ENCODE peak calls at places on chromosome X, in seven cellular contexts. H is HL-60; P is GDM1; W is stimulated activated CD8-positive, alpha-beta memory T cell treated with anti-CD3 and anti-CD28 coated beads, Interleukin-12 subunit alpha, Interleukin-12 subunit beta, amount 100 ng/mL, for 4 hours; G is Daoy; K is endothelial cell; M is stimulated activated CD4-positive, alpha-beta T cell treated with anti-CD3 and anti-CD28 coated beads, TNF-alpha, amount 100 ng/mL, for 24 hours. U is an unnamed sample.

GRCh38 chrX:30643313-30643821 is 9.9 kb upstream of the GK start:
- DNase-seq in K (no peak), M (no peak), G (no peak), P (no peak), H (peak; percentile 75), W (no peak), U (no peak)

GRCh38 chrX:24231780-24232179 is 82.1 kb downstream of the SUPT20HL2 start:
- DNase-seq in M (no peak), G (no peak), K (no peak), W (no peak), P (no peak), H (no peak), U (no peak)

GRCh38 chrX:120308959-120309872 is 2.0 kb downstream of the TMEM255A start:
- DNase-seq in W (peak; percentile 51), G (peak; percentile 69), M (peak; percentile 16), K (peak; percentile 60), H (peak; percentile 66), P (peak; percentile 23), U (peak; percentile 85)

GRCh38 chrX:122626871-122627270 is 557.2 kb upstream of the GRIA3 start:
- DNase-seq in G (no peak), H (no peak), K (no peak), M (no peak), W (no peak), P (no peak), U (no peak)

GRCh38 chrX:152821145-152821765 is 9.3 kb downstream of the CETN2 start:
- DNase-seq in G (peak; percentile 12), H (peak; percentile 28), K (peak; percentile 63), P (no peak), M (no peak), W (no peak), U (no peak)

GRCh38 chrX:25020391-25021131 is 4.8 kb upstream of the ARX start:
- DNase-seq in W (no peak), G (peak; percentile 30), K (peak; percentile 70), P (no peak), H (no peak), M (no peak), U (no peak)

GRCh38 chrX:147738260-147738659 is 173.5 kb upstream of the FMR1 start:
- DNase-seq in M (no peak), K (no peak), H (peak; percentile 77), P (no peak), G (no peak), W (no peak), U (no peak)

GRCh38 chrX:49986058-49986457 is 63.7 kb downstream of the CLCN5 start:
- DNase-seq in H (no peak), W (no peak), P (no peak), K (no peak), G (no peak), M (no peak), U (no peak)

GRCh38 chrX:110359273-110359672 is 625 bp downstream of the RTL9 start:
- DNase-seq in K (no peak), M (no peak), G (no peak), W (no peak), H (no peak), P (no peak), U (no peak)

GRCh38 chrX:42771836-42772335 is 6.1 kb downstream of the PPP1R2C start:
- DNase-seq in P (no peak), K (no peak), H (no peak), M (no peak), W (no peak), G (no peak), U (no peak)